ENCODE peak calls at places on chromosomes 5 and 9, in eight cellular contexts. S is left ventricle myocardium inferior; Q is CD8-positive, alpha-beta memory T cell; A is trophoblast cell; W is RWPE2; V is ovary; K is effector memory CD4-positive, alpha-beta T cell; J is esophagus muscularis mucosa. C is an unnamed sample. For H3K4me1 and H3K27me3, the result is how much of the 10 kb centered on the place peaks cover.

GRCh38 chr5:7869474-7870136 is 657 bp downstream of the MTRR start:
- DNase-seq in S (peak), A (peak), Q (peak), K (no peak), J (no peak), W (no peak), V (no peak), C (peak)

GRCh38 chr5:66408561-66408960 is 187.6 kb upstream of the MAST4 start:
- DNase-seq in K (no peak), S (no peak), A (no peak), V (no peak), W (no peak), J (no peak), Q (no peak), C (no peak)

GRCh38 chr9:17669206-17669605 is 90.3 kb downstream of the SH3GL2 start:
- DNase-seq in Q (no peak), A (no peak), W (no peak), K (no peak), V (no peak), J (no peak), S (no peak), C (no peak)

GRCh38 chr5:80957031-80957761 is 3.0 kb upstream of the RASGRF2 start:
- DNase-seq in Q (no peak), V (no peak), K (no peak), W (no peak), S (no peak), J (no peak), A (peak), C (no peak)

GRCh38 chr5:143248822-143249579 is 154.5 kb downstream of the NR3C1 start:
- DNase-seq in A (peak), Q (no peak), W (no peak), V (no peak), K (no peak), S (no peak), J (no peak), C (no peak)

GRCh38 chr9:88745281-88746001 is 210.5 kb downstream of the NXNL2 start:
- DNase-seq in V (no peak), Q (no peak), W (no peak), K (no peak), J (peak), A (no peak), S (no peak), C (no peak)

GRCh38 chr9:76203373-76203772 is 190.9 kb downstream of the RFK start:
- DNase-seq in J (no peak), K (no peak), A (peak), Q (no peak), S (no peak), W (no peak), V (peak), C (no peak)

GRCh38 chr5:180115326-180116076 is 43.9 kb upstream of the RNF130 start:
- DNase-seq in W (no peak), V (no peak), J (no peak), Q (no peak), A (no peak), S (no peak), K (no peak), C (no peak)

GRCh38 chr9:100914266-100914665 is 114.3 kb upstream of the PLPPR1 start:
- DNase-seq in W (no peak), Q (no peak), A (peak), K (no peak), J (no peak), V (no peak), S (no peak), C (no peak)

GRCh38 chr9:107548298-107549142 is 59.0 kb upstream of the KLF4 start:
- DNase-seq in Q (no peak), K (no peak), A (peak), S (no peak), W (no peak), V (peak), J (no peak), C (no peak)

GRCh38 chr5:143037071-143037470 is 266.9 kb downstream of the ARHGAP26 start:
- DNase-seq in A (no peak), J (no peak), S (no peak), V (no peak), K (no peak), Q (no peak), W (no peak), C (no peak)

GRCh38 chr5:116062352-116062751 is 22.5 kb upstream of the COMMD10 start:
- DNase-seq in V (no peak), S (no peak), K (no peak), J (no peak), Q (no peak), W (no peak), A (peak), C (no peak)

GRCh38 chr9:88953401-88954029 is 37.8 kb upstream of the S1PR3 start:
- DNase-seq in J (no peak), W (no peak), Q (no peak), S (no peak), A (no peak), K (no peak), V (no peak), C (no peak)

GRCh38 chr5:156534086-156534485 is 207.1 kb downstream of the SGCD start:
- DNase-seq in K (no peak), A (no peak), S (no peak), V (no peak), Q (no peak), W (no peak), J (no peak), C (no peak)

GRCh38 chr5:112971285-112971684 is 5.3 kb upstream of the DCP2 start:
- DNase-seq in A (no peak), S (no peak), V (no peak), W (no peak), J (no peak), K (no peak), Q (no peak), C (no peak)

GRCh38 chr5:181189962-181190710 is 14.9 kb downstream of the TRIM7 start:
- DNase-seq in V (peak), S (no peak), Q (peak), W (peak), J (no peak), K (peak), A (peak), C (peak)

GRCh38 chr5:59943721-59944120 is 50.2 kb upstream of the PDE4D start:
- DNase-seq in J (no peak), V (no peak), A (no peak), K (no peak), W (no peak), S (no peak), Q (no peak), C (no peak)

GRCh38 chr5:42745426-42745825 is 11.2 kb upstream of the CCDC152 start:
- DNase-seq in J (no peak), W (no peak), S (no peak), K (no peak), Q (no peak), V (no peak), A (peak), C (no peak)

GRCh38 chr5:128836571-128836970 is 128.7 kb upstream of the SLC27A6 start:
- DNase-seq in W (no peak), Q (no peak), K (no peak), A (no peak), S (no peak), J (no peak), V (no peak), C (no peak)

DNA sequence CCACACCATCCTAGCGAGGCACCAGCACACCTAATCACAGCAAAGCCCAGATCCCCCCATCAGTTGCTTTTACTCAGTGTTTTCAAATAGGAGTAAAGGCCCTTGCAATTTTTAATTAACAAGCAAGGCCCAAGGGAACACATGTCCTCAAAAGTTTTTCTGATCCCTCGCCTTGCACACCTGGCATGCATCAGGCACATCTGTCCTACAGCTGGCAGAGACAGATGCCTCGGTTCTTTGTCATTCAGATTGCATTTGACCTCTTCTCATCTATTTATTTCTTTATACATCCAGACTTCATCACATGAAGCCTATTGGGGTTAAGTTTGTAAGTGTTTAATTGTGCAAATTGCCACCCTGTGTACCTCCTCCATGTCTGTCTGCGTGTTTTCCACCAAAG is 241.4 kb downstream of the MARCHF11 start:
- DNase-seq in V (no peak), Q (no peak), K (no peak), S (no peak), A (no peak), J (peak), W (no peak), C (no peak)
- H3K4me1 ChIP-seq in V (under half), Q (under half), K (under half), S (under half), A (under half), J (under half), W (under half), C (under half)

DNA sequence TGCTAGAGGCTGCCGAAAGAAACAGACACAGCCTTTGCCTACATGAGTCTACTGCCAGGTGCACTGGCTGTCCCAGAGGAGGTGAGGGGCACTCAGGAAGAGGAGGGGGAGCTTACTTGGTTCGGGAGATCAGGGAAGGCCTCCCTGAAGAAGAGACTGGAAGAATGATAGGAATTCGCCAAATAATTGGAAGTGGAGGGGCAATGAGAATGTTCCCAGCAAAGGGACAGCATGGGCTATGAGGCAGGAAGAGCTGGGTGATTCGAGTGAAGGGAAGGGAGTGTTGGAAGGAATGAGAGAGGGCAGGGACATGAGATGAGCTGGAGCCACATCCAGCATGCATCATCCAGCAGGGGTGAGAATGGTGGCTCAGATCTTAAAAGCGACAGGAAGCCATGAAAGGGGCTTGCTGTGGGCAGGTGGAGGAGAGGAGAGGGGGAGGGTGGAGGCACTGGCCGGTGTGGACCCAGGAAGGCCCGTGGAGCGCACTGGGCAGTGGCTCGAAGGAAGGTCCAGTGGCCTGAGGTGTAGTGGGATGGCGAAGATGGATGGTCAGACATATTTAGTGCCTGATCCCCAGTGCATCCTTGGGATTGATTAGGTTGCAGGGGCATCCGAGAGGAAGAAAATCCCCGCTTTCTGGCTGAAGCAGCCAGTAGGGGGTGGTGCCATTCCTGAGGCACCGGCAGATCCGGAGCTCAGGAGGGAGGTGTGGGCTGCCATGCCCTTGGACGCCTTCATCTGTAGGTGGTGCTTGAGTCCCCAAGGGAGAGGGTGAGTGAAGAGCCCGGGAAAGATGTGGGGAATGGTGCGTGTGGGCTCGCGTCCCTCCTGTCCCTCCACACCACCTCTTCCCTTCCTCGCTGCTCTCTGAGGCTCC is 53.5 kb upstream of the GARNL3 start:
- DNase-seq in S (no peak), A (no peak), V (no peak), Q (no peak), J (no peak), W (no peak), K (no peak), C (no peak)
- H3K27me3 ChIP-seq in S (under half), A (under half), V (under half), Q (under half), J (under half), W (under half), K (under half), C (under half)

GRCh38 chr5:164420161-164420560 is 914.7 kb downstream of the MAT2B start:
- DNase-seq in V (no peak), J (no peak), Q (no peak), K (no peak), W (no peak), S (no peak), A (no peak), C (no peak)
- H3K4me3 ChIP-seq in V (no peak), J (no peak), Q (no peak), K (no peak), W (no peak), S (no peak), A (no peak), C (no peak)

DNA sequence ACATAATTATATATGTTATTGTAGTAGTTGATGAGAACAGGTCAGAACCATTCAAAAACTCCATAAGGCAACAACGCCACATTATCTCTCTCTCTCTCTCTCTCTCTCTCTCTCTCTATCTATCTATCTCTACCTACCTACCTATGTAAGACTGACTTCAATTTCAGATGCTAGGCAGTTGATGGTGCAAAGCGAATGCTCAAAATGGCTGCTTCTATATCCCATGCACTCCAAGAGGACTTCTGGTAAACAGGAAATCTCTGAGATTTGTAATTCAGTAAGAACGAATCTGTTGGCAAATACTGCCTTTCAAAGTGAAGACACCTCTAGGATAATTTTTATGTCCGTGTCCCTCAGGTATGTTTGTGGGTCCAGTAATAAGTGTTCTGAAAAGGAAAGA is 43.7 kb downstream of the MEF2C start:
- DNase-seq in S (no peak), J (no peak), W (no peak), Q (no peak), V (no peak), A (no peak), K (no peak), C (no peak)
- H3K4me1 ChIP-seq in S (half or more), J (under half), W (under half), Q (under half), V (under half), A (under half), K (under half), C (under half)

DNA sequence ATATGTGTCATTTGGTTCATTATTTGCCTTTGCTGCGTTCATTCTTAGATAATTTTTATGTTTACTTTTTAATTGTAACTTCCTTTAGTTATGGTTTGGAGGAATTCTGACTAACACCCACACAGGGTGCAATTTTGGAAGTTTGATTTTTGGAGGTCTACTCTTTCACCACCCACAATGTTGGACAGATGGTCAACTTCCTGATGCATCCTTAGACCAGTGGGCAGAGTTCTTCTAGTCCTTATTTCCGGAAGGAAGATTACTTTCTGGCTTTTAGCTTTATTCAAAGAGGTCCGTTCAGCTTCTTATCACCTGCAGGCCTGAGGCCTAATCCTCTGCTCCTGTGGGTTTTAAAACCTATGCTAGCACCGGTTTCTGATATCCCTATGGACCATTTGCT is 126.7 kb downstream of the MTX3 start:
- DNase-seq in A (no peak), V (no peak), J (peak), K (no peak), S (no peak), Q (no peak), W (no peak), C (no peak)
- H3K27me3 ChIP-seq in A (under half), V (under half), J (under half), K (under half), S (under half), Q (under half), W (under half), C (under half)

DNA sequence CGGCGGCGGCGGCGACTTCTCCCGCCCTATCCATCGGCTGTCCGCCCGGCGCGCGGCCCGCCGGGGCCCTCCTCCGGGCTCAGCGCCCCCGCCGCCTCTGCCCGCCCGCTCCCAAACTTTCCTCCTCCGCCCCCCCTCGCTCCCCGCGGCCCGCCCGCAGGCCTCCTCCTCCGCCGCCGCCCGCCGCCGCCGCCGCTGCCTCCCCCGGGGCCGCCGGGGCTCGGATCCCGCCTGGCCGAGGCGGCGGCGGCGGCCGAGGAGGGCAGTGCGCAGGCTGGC is 460 bp upstream of the PBX3 start:
- DNase-seq in W (no peak), V (no peak), S (no peak), A (no peak), K (no peak), Q (no peak), J (no peak), C (no peak)
- H3K4me3 ChIP-seq in W (peak), V (peak), S (peak), A (peak), K (peak), Q (peak), J (peak), C (peak)

C was measured in CD4-positive, alpha-beta memory T cell.